ENCODE peak calls at places on chromosomes 3 and 15, in nine cellular contexts. G is Peyer's patch; X is breast epithelium; T is psoas muscle; E is PC-3; Y is GM23248; L is transverse colon; W is body of pancreas; J is CD8-positive, alpha-beta memory T cell. U is an unnamed sample.

GRCh38 chr15:63243101-63243500 is 34.3 kb upstream of the APH1B start:
- DNase-seq in X (no peak), G (no peak), L (no peak), Y (peak), T (no peak), J (no peak), E (no peak), W (no peak), U (no peak)

GRCh38 chr3:194140520-194141414 is 4.8 kb downstream of the HES1 start:
- DNase-seq in G (peak), T (peak), Y (peak), W (peak), J (no peak), X (no peak), L (peak), E (peak), U (peak)

GRCh38 chr3:84959470-84960380 is 936 bp downstream of the CADM2 start:
- DNase-seq in J (no peak), Y (peak), T (peak), W (peak), G (no peak), E (no peak), L (no peak), X (no peak), U (no peak)

GRCh38 chr3:185721970-185722369 is 102.9 kb downstream of the IGF2BP2 start:
- DNase-seq in W (no peak), X (no peak), J (no peak), L (no peak), T (no peak), E (no peak), G (no peak), Y (no peak), U (no peak)

GRCh38 chr15:79160211-79160610 is 69.6 kb upstream of the RASGRF1 start:
- DNase-seq in E (peak), X (no peak), Y (peak), G (no peak), T (peak), J (no peak), L (no peak), W (no peak), U (no peak)

GRCh38 chr15:99955532-99955931 is 222.3 kb upstream of the LYSMD4 start:
- DNase-seq in T (no peak), W (no peak), E (no peak), G (no peak), Y (no peak), J (no peak), L (no peak), X (peak), U (no peak)

GRCh38 chr15:75663931-75664421 is 16.3 kb downstream of the SNX33 start:
- DNase-seq in Y (no peak), T (no peak), G (no peak), J (no peak), X (no peak), W (peak), E (no peak), L (peak), U (peak)

GRCh38 chr3:188071636-188072035 is 82.3 kb upstream of the LPP start:
- DNase-seq in Y (no peak), T (no peak), J (no peak), L (no peak), W (no peak), E (no peak), X (no peak), G (no peak), U (no peak)

GRCh38 chr15:83250766-83251165 is 33.7 kb downstream of the BNC1 start:
- DNase-seq in J (no peak), G (no peak), L (no peak), Y (peak), W (no peak), X (no peak), E (peak), T (no peak), U (no peak)

GRCh38 chr3:169764453-169765280 is at the start of gene TERC:
- DNase-seq in X (peak), T (peak), Y (peak), L (peak), E (peak), W (peak), G (peak), J (peak), U (peak)

GRCh38 chr3:55823001-55823400 is 335.9 kb upstream of the WNT5A start:
- DNase-seq in T (no peak), E (no peak), J (no peak), L (no peak), Y (no peak), W (no peak), G (no peak), X (no peak), U (no peak)

GRCh38 chr15:72289597-72290325 is 17.4 kb upstream of the PARP6 start:
- DNase-seq in W (no peak), E (no peak), X (no peak), T (no peak), Y (no peak), L (no peak), J (no peak), G (peak), U (no peak)

GRCh38 chr3:106116733-106117489 is 248.1 kb upstream of the CBLB start:
- DNase-seq in Y (no peak), J (no peak), L (no peak), X (no peak), W (no peak), G (no peak), E (no peak), T (no peak), U (no peak)

GRCh38 chr15:31091531-31091930 is 10.0 kb downstream of the TRPM1 start:
- DNase-seq in E (peak), T (no peak), L (no peak), J (no peak), W (no peak), X (no peak), Y (peak), G (no peak), U (no peak)

GRCh38 chr3:47634996-47635395 is 56.3 kb upstream of the CSPG5 start:
- DNase-seq in X (no peak), Y (no peak), E (no peak), G (no peak), J (no peak), T (no peak), L (no peak), W (no peak), U (no peak)

GRCh38 chr3:21979706-21980105 is 228.7 kb upstream of the ZNF385D start:
- DNase-seq in T (no peak), X (no peak), J (no peak), E (peak), Y (peak), W (no peak), L (no peak), G (no peak), U (peak)

GRCh38 chr3:65856907-65857306 is 181.8 kb downstream of the MAGI1 start:
- DNase-seq in W (peak), Y (no peak), T (no peak), E (no peak), L (no peak), J (no peak), X (no peak), G (no peak), U (no peak)

GRCh38 chr3:167380004-167380689 is at the start of gene ZBBX:
- DNase-seq in Y (peak), L (peak), W (peak), T (peak), G (peak), E (peak), J (peak), X (peak), U (peak)

GRCh38 chr3:99907959-99908544 is 90.4 kb downstream of the CMSS1 start:
- DNase-seq in T (no peak), E (peak), W (no peak), G (no peak), J (no peak), Y (no peak), X (no peak), L (no peak), U (no peak)

GRCh38 chr3:178765472-178765871 is 229.2 kb downstream of the KCNMB2 start:
- DNase-seq in J (no peak), G (no peak), W (no peak), T (no peak), L (no peak), Y (no peak), E (no peak), X (no peak), U (peak)

GRCh38 chr15:77457619-77458265 is 37.1 kb downstream of the HMG20A start:
- DNase-seq in X (no peak), J (no peak), Y (peak), G (no peak), E (peak), W (no peak), T (no peak), L (no peak), U (peak)

GRCh38 chr15:55960946-55961345 is 32.5 kb downstream of the NEDD4 start:
- DNase-seq in X (no peak), W (no peak), Y (no peak), G (no peak), L (no peak), J (no peak), T (no peak), E (no peak), U (no peak)

GRCh38 chr3:171480526-171480925 is 20.3 kb upstream of the TNIK start:
- DNase-seq in E (no peak), W (no peak), X (no peak), T (no peak), G (no peak), L (no peak), J (no peak), Y (peak), U (no peak)

GRCh38 chr3:21634112-21634511 is 116.9 kb downstream of the ZNF385D start:
- DNase-seq in E (no peak), J (no peak), W (no peak), L (no peak), X (no peak), Y (no peak), T (no peak), G (no peak), U (no peak)

GRCh38 chr3:138862531-138862923 is 27.8 kb upstream of the PIK3CB start:
- DNase-seq in T (no peak), E (no peak), G (peak), L (peak), X (no peak), Y (peak), W (peak), J (no peak), U (no peak)

GRCh38 chr15:78390823-78391222 is 47.2 kb upstream of the IREB2 start:
- DNase-seq in G (no peak), L (no peak), T (no peak), W (no peak), J (no peak), X (no peak), E (no peak), Y (peak), U (no peak)

GRCh38 chr3:67001086-67001861 is 3.2 kb downstream of the KBTBD8 start:
- DNase-seq in Y (no peak), J (no peak), W (no peak), E (no peak), X (no peak), L (no peak), G (no peak), T (no peak), U (no peak)

GRCh38 chr3:160480931-160481330 is 31.3 kb upstream of the TRIM59 start:
- DNase-seq in G (no peak), E (peak), W (no peak), J (no peak), T (no peak), Y (peak), L (no peak), X (no peak), U (no peak)

GRCh38 chr3:143035466-143036214 is 34.3 kb downstream of the U2SURP start:
- DNase-seq in G (no peak), L (no peak), T (no peak), W (no peak), E (no peak), X (no peak), J (no peak), Y (peak), U (no peak)

GRCh38 chr3:154122096-154122911 is 1.1 kb downstream of the ARHGEF26 start:
- DNase-seq in L (no peak), J (no peak), G (no peak), E (no peak), W (peak), X (no peak), T (no peak), Y (peak), U (no peak)
- H3K27ac ChIP-seq in L (peak), J (no peak), G (peak), E (no peak), W (no peak), X (peak), T (no peak), Y (no peak), U (no peak)

GRCh38 chr3:156409694-156410093 is 145.2 kb downstream of the SSR3 start:
- DNase-seq in E (no peak), W (no peak), G (no peak), T (no peak), Y (peak), X (no peak), L (no peak), J (no peak), U (no peak)
- H3K27ac ChIP-seq in E (no peak), W (no peak), G (no peak), T (no peak), Y (no peak), X (no peak), L (no peak), J (no peak), U (no peak)

DNA sequence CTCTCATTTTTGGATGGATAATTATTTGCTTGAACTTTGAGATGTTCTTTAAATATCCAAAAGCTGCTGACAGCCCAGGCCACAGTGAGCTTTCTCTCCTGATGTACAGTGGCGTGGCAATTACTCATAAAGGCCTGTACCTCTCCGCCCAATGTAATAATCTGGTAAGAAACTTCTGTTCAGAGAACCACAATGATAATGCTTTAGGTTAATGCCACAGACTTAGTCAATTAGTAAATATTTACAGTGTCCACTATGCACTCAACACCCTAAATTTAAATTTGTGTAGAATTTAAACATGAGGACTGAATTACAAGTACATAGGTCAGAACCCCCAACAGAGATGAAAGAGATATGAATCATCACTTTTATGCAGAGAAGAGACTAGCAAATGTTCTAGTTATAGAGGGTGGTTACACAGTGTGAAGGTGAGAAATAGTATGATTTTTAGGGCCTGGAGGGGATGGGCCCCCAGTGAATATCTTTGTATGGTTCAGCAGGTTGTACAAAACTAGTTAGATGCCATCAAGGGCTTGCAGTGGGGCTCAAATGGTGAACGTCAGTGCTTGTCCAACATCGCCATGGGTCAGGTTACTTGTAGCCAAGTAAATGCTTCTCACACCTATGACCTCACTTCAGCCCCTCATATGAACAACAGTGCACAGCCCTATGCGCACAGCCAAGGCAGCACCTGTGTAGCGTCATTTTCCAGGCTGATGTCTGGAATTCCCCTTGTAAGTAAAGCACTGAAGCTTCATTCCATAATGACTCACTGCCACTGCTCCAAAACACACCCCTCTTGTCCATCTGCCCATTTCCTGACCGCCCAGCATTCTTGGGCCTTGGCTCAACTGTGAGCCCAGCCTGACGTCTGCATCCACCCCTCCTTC is 13.3 kb downstream of the ABHD2 start:
- DNase-seq in E (peak), G (peak), X (peak), J (no peak), Y (peak), T (peak), L (peak), W (peak), U (peak)
- H3K27ac ChIP-seq in E (peak), G (peak), X (peak), J (no peak), Y (peak), T (peak), L (peak), W (peak), U (peak)

GRCh38 chr3:181683563-181683962 is 28.2 kb upstream of the SOX2 start:
- DNase-seq in Y (no peak), L (no peak), T (no peak), X (no peak), W (no peak), E (no peak), J (no peak), G (no peak), U (no peak)

GRCh38 chr3:181690769-181691168 is 21.0 kb upstream of the SOX2 start:
- DNase-seq in Y (no peak), T (no peak), G (no peak), X (no peak), J (no peak), W (no peak), E (no peak), L (no peak), U (no peak)

GRCh38 chr3:181689546-181689945 is 22.2 kb upstream of the SOX2 start:
- DNase-seq in J (no peak), E (no peak), L (no peak), T (no peak), Y (no peak), G (no peak), W (no peak), X (no peak), U (no peak)

GRCh38 chr3:181687738-181688137 is 24.0 kb upstream of the SOX2 start:
- DNase-seq in J (no peak), T (no peak), L (no peak), X (no peak), W (no peak), E (no peak), Y (no peak), G (no peak), U (no peak)

DNA sequence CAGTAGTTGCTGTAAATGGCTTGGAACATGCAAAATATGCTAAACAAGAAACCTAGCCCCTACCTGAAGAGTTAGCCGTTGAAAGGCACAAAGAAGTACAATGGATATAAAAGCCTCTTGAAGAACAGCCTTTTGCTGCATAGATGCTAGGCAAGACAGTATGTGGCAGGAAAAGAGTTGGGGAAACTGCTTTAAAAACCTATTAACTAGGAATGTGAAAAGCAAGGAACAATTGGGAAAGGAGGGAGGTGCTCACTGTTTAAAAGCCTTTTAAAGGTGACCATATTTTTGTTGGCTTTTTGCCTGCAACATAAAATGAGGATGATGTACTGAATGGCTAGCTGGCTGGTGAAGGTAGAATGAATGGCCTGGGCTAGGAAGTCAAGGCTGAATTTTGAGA is 24.5 kb upstream of the SOX2 start:
- DNase-seq in J (no peak), L (no peak), W (no peak), G (no peak), E (no peak), T (no peak), Y (no peak), X (no peak), U (no peak)
- H3K27ac ChIP-seq in J (no peak), L (no peak), W (no peak), G (no peak), E (no peak), T (no peak), Y (no peak), X (no peak), U (no peak)

DNA sequence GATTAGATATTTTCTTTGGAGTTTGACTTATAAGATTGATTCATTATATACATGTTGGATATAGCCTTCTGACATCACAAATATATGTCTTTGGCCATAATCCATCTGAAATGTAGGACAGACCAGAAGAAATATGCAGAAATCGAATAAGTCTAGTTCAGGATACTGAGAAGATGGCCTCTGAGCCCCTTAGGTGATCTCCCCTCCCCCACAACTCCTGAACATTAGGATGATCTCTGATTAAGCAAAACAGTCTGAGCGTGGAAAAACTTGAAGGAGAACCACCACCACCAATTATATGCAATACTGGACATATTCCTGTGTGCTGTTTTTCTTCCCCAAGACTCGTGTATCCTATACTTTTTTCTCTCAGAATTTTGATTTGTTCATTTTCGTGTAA is 3.2 kb downstream of the SETD5 start:
- DNase-seq in Y (peak), X (no peak), T (no peak), L (no peak), J (no peak), G (no peak), E (no peak), W (no peak), U (no peak)
- H3K27ac ChIP-seq in Y (peak), X (peak), T (peak), L (peak), J (peak), G (peak), E (no peak), W (peak), U (peak)

GRCh38 chr3:5014431-5014830 is 35.2 kb downstream of the BHLHE40 start:
- DNase-seq in Y (peak), G (no peak), W (no peak), T (no peak), E (no peak), L (no peak), X (no peak), J (no peak), U (no peak)
- H3K27ac ChIP-seq in Y (peak), G (no peak), W (no peak), T (no peak), E (no peak), L (no peak), X (no peak), J (no peak), U (peak)

U was measured in foreskin keratinocyte.